ENCODE peak calls at places on chromosomes 7 and 10, in six cellular contexts. O is NCI-H2081, P is transverse colon, U is midbrain, K is uterus, Y is NCI-H187. F is an unnamed sample.

GRCh38 chr10:21398549-21399345 is 126.7 kb downstream of the SKIDA1 start:
- DNase-seq in O (no peak), P (no peak), U (no peak), K (no peak), Y (no peak), F (no peak)

GRCh38 chr7:36283711-36284130 is 105.9 kb upstream of the ANLN start:
- DNase-seq in O (no peak), P (peak; percentile 48), U (peak; percentile 57), K (no peak), Y (no peak), F (peak; percentile 43)

GRCh38 chr7:85489498-85489897 is 302.6 kb upstream of the SEMA3D start:
- DNase-seq in O (no peak), P (no peak), U (no peak), K (no peak), Y (no peak), F (no peak)

GRCh38 chr7:44155191-44156185 is 14.4 kb upstream of the MYL7 start:
- DNase-seq in O (no peak), P (no peak), U (no peak), K (no peak), Y (no peak), F (no peak)

GRCh38 chr7:699260-700170 is 27.0 kb upstream of the DNAAF5 start:
- DNase-seq in O (no peak), P (no peak), U (no peak), K (no peak), Y (no peak), F (no peak)

GRCh38 chr10:49827297-49827696 is 65.2 kb upstream of the OGDHL start:
- DNase-seq in O (no peak), P (no peak), U (no peak), K (no peak), Y (no peak), F (no peak)

GRCh38 chr7:46566375-46566774 is 645.3 kb upstream of the IGFBP3 start:
- DNase-seq in O (no peak), P (no peak), U (no peak), K (no peak), Y (no peak), F (no peak)

GRCh38 chr7:41010967-41011366 is 691.9 kb downstream of the INHBA start:
- DNase-seq in O (no peak), P (no peak), U (no peak), K (no peak), Y (no peak), F (no peak)

GRCh38 chr7:45890902-45891461 is 2.7 kb downstream of the IGFBP1 start:
- DNase-seq in O (peak; percentile 44), P (no peak), U (peak; percentile 56), K (no peak), Y (no peak), F (no peak)